ENCODE peak calls at places on chromosomes 7 and 10, in nine cellular contexts. R, L, P, I, K, A, O, E and X are unnamed samples.

GRCh38 chr7:116439856-116440549 is 59.5 kb upstream of the CAV2 start:
- DNase-seq in R (no peak), L (no peak), P (no peak), I (no peak), K (no peak), A (peak), O (no peak), E (no peak), X (no peak)

GRCh38 chr7:98913612-98914011 is 35.3 kb downstream of the TRRAP start:
- DNase-seq in R (no peak), L (no peak), P (no peak), I (no peak), K (no peak), A (no peak), O (no peak), E (no peak), X (no peak)

GRCh38 chr7:115297651-115298050 is 375.8 kb downstream of the MDFIC start:
- DNase-seq in R (no peak), L (peak), P (no peak), I (peak), K (no peak), A (peak), O (no peak), E (no peak), X (no peak)

GRCh38 chr7:128830231-128831177 is at the start of gene FLNC:
- DNase-seq in R (peak), L (peak), P (no peak), I (peak), K (peak), A (peak), O (no peak), E (peak), X (peak)

GRCh38 chr10:119355930-119356329 is 148.6 kb downstream of the GRK5 start:
- DNase-seq in R (no peak), L (no peak), P (no peak), I (no peak), K (no peak), A (no peak), O (no peak), E (no peak), X (no peak)

GRCh38 chr7:124276005-124276606 is 243.2 kb upstream of the TMEM229A start:
- DNase-seq in R (no peak), L (peak), P (peak), I (no peak), K (peak), A (peak), O (peak), E (no peak), X (no peak)

GRCh38 chr10:76127984-76128589 is 696.7 kb downstream of the LRMDA start:
- DNase-seq in R (no peak), L (no peak), P (no peak), I (no peak), K (no peak), A (peak), O (no peak), E (no peak), X (no peak)

GRCh38 chr10:131439705-131440104 is 128.2 kb upstream of the TCERG1L start:
- DNase-seq in R (no peak), L (no peak), P (no peak), I (no peak), K (no peak), A (no peak), O (no peak), E (no peak), X (no peak)

GRCh38 chr10:117053548-117053947 is 48.6 kb upstream of the SHTN1 start:
- DNase-seq in R (no peak), L (no peak), P (no peak), I (no peak), K (no peak), A (no peak), O (no peak), E (no peak), X (no peak)

GRCh38 chr7:129911790-129912189 is 41.0 kb downstream of the UBE2H start:
- DNase-seq in R (no peak), L (no peak), P (no peak), I (no peak), K (no peak), A (no peak), O (no peak), E (no peak), X (no peak)

GRCh38 chr7:2853147-2853546 is 9.0 kb upstream of the GNA12 start:
- DNase-seq in R (no peak), L (no peak), P (no peak), I (no peak), K (no peak), A (peak), O (no peak), E (no peak), X (no peak)

GRCh38 chr7:16645593-16646426 is at the start of the genes ANKMY2 and BZW2:
- DNase-seq in R (peak), L (peak), P (peak), I (peak), K (peak), A (peak), O (peak), E (peak), X (peak)
- TF ChIP-seq CTCF in R (no peak), L (no peak), P (no peak), I (no peak), K (no peak), A (no peak), O (no peak), E (no peak), X (no peak)

GRCh38 chr7:82605247-82605864 is 161.8 kb upstream of the CACNA2D1 start:
- DNase-seq in R (no peak), L (no peak), P (no peak), I (no peak), K (peak), A (peak), O (no peak), E (no peak), X (peak)

GRCh38 chr7:82598958-82599357 is 155.4 kb upstream of the CACNA2D1 start:
- DNase-seq in R (no peak), L (no peak), P (no peak), I (no peak), K (no peak), A (peak), O (no peak), E (no peak), X (no peak)

GRCh38 chr7:82599910-82600309 is 156.3 kb upstream of the CACNA2D1 start:
- DNase-seq in R (no peak), L (no peak), P (no peak), I (no peak), K (no peak), A (no peak), O (no peak), E (no peak), X (no peak)

GRCh38 chr7:82602066-82602465 is 158.5 kb upstream of the CACNA2D1 start:
- DNase-seq in R (no peak), L (no peak), P (no peak), I (no peak), K (no peak), A (no peak), O (no peak), E (no peak), X (no peak)

GRCh38 chr7:82600601-82601000 is 157.0 kb upstream of the CACNA2D1 start:
- DNase-seq in R (no peak), L (no peak), P (no peak), I (no peak), K (no peak), A (no peak), O (no peak), E (no peak), X (no peak)
- TF ChIP-seq CTCF in R (no peak), L (no peak), P (no peak), I (no peak), K (no peak), A (no peak), O (no peak), E (no peak), X (no peak)

GRCh38 chr10:125101581-125101980 is 58.8 kb downstream of the CTBP2 start:
- DNase-seq in R (no peak), L (no peak), P (no peak), I (peak), K (no peak), A (no peak), O (no peak), E (no peak), X (no peak)

GRCh38 chr10:125104559-125104958 is 55.8 kb downstream of the CTBP2 start:
- DNase-seq in R (no peak), L (no peak), P (no peak), I (no peak), K (no peak), A (no peak), O (no peak), E (no peak), X (no peak)

GRCh38 chr10:125102216-125102615 is 58.1 kb downstream of the CTBP2 start:
- DNase-seq in R (no peak), L (peak), P (no peak), I (peak), K (no peak), A (peak), O (peak), E (peak), X (no peak)

GRCh38 chr10:125103466-125104377 is 56.6 kb downstream of the CTBP2 start:
- DNase-seq in R (no peak), L (no peak), P (no peak), I (peak), K (no peak), A (no peak), O (no peak), E (no peak), X (no peak)

GRCh38 chr10:125102821-125103220 is 57.5 kb downstream of the CTBP2 start:
- DNase-seq in R (no peak), L (peak), P (no peak), I (peak), K (no peak), A (no peak), O (peak), E (no peak), X (no peak)
- TF ChIP-seq CTCF in R (no peak), L (peak), P (no peak), I (no peak), K (no peak), A (no peak), O (no peak), E (no peak), X (no peak)

GRCh38 chr7:31202801-31203200 is 137.7 kb downstream of the NEUROD6 start:
- DNase-seq in R (no peak), L (no peak), P (no peak), I (no peak), K (no peak), A (no peak), O (no peak), E (no peak), X (no peak)
- TF ChIP-seq CTCF in R (no peak), L (no peak), P (no peak), I (no peak), K (no peak), A (no peak), O (no peak), E (no peak), X (no peak)

DNA sequence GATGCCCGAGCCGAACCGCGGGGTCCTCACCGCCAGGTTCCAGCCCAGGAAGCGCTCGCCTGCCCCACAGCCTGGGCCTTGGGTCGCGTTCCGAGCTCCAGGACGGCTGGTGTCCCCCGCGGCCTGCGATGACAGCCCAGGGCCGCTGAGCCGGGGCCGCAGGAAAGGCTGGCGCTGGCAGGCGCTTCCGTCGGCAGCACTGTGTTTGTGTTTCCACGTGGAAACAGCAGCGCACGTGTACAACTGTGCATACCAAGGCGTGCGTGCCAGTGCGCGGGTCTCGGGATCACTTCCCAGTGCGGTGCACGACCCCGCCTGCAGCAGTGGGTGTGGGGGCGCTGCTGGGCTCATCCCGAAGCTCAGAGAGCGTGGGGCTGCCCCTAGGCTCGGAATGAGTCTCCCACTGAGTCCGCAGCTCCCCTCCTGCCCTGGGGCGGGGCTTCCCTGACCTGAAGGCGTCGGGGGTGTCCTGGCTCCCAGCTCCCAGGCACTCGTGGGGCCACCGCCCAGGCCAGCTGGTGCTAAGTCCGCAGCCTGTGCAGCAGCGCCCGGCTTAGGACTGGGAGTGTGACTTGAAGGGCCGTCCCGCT is 17.2 kb downstream of the AP5Z1 start:
- DNase-seq in R (no peak), L (no peak), P (no peak), I (no peak), K (peak), A (no peak), O (peak), E (no peak), X (no peak)
- TF ChIP-seq CTCF in R (no peak), L (no peak), P (no peak), I (no peak), K (no peak), A (no peak), O (no peak), E (no peak), X (no peak)

GRCh38 chr7:108136191-108136581 is 6.0 kb upstream of the LAMB4 start:
- DNase-seq in R (no peak), L (no peak), P (no peak), I (no peak), K (no peak), A (no peak), O (no peak), E (no peak), X (no peak)
- TF ChIP-seq CTCF in R (no peak), L (no peak), P (no peak), I (no peak), K (no peak), A (no peak), O (no peak), E (no peak), X (no peak)

DNA sequence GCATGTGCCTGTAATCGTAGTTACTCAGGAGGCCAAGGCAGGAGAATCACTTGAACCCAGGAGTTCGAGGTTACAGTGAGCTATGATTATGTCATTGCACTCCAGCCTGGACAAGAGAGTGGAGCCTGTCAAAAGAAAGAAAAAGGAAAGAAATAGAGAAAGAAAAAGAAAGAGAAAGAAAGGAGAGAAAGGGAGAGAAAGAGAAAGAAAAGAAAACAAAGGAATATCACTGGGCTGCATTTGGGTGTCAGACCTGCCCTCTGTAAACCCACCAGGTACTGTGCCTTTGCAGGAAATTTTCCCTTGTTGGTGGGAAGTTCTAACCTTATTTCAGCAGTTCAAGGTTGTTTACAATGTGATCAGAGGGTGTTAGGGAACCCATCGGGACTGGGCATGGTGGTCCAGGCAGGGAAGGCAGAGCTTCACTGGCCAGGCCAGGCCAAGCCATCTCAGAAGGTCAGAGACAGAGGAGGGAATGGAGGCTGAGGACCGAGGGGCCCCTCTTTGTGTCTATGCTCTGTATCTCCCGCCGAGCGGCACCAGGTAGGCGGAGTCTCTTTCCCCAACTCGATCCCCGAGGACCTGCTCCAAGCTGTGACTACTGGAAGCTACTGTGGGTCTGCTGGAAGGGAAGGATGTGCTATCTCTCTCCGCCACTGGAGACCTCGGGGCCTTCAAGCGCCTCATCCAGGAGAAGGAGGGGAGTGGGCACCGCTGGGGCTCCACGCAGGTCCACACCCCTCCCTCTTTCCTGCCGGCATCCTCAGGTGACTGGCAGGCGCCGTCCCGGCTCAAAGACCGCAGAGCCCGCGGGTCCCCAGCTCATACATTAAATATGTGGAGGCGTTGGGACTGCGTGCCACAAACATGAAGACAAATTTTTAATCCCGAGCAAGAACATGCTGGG is 15.2 kb upstream of the KAZALD1 start:
- DNase-seq in R (no peak), L (no peak), P (no peak), I (no peak), K (peak), A (no peak), O (no peak), E (no peak), X (no peak)
- TF ChIP-seq CTCF in R (no peak), L (no peak), P (no peak), I (no peak), K (no peak), A (no peak), O (no peak), E (no peak), X (no peak)

GRCh38 chr7:87220026-87220733 is 648 bp upstream of the TMEM243 start:
- DNase-seq in R (peak), L (peak), P (peak), I (peak), K (peak), A (peak), O (peak), E (peak), X (peak)

GRCh38 chr7:87220734-87221215 is 1.2 kb upstream of the TMEM243 start:
- DNase-seq in R (no peak), L (peak), P (no peak), I (peak), K (peak), A (no peak), O (peak), E (no peak), X (no peak)

GRCh38 chr7:87219545-87220025 is at the start of gene TMEM243:
- DNase-seq in R (peak), L (peak), P (peak), I (peak), K (peak), A (peak), O (peak), E (peak), X (peak)

GRCh38 chr7:87217983-87218653 is 1.4 kb downstream of the TMEM243 start:
- DNase-seq in R (no peak), L (no peak), P (no peak), I (no peak), K (no peak), A (no peak), O (no peak), E (no peak), X (no peak)

DNA sequence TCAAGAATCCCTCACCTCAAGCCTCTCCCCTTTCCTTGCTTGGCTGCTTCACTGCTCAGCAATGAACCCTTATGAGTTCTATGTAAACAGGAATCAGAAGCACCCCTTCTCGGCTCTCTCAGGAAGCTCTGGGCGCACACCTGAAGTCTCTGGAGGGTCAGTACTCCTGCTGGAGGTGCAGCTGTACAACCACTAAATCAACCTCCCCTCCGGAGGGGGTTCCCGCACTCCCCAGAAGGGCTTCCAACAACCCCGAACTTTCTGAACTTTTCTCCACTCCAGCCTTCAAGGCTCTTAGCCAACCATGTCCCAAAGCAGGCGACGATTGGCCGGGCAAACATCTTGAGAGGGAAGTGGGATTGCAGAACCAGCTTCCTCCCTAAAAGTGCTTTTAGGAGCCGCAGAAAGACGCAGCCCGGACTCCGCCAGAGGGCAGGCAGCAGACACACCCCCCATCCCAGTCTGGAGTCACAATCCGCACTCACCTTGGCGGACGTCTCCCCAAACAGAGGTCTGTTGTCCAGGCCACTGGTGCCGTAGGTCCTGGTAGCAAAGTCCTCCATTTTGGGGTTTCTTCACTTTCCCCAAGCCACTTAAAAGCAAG is 489 bp downstream of the TMEM243 start:
- DNase-seq in R (peak), L (peak), P (no peak), I (peak), K (peak), A (peak), O (peak), E (no peak), X (peak)
- TF ChIP-seq CTCF in R (no peak), L (no peak), P (peak), I (no peak), K (no peak), A (peak), O (no peak), E (peak), X (no peak)

DNA sequence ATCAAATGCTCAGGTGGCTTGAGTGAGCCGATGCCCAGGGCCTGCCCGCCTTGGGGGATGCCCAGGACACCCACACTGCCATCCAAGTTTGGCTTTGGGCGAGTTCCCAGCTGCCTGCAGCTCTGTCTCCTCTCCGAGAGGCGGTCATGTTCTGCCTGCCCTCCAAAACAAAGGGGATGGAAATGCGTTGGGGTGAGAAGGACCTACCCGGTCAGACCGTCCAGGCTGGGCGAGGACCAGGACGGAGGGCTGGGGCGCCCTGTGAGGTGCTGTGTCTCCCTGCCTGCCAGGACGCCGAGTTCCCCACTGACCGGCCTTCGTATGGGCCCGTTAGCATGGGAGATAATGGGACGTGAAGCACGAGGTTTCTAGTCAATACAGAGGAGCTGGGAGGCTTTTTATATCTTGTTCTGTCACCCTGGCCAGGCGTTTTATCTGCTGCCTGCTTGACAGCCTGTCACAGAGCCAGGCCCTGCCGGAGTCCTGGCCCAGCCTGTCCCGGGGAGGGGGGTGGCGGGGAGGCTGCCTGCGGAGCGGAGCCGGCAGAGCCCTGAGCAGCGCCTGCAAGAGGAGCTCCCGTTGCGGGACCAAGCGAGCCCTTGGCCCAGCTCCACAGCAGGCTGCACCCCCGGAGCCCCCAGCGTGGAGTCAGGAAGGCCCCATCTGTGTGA is 22.0 kb upstream of the ELFN1 start:
- DNase-seq in R (no peak), L (no peak), P (no peak), I (peak), K (no peak), A (no peak), O (no peak), E (no peak), X (no peak)
- TF ChIP-seq CTCF in R (no peak), L (no peak), P (no peak), I (no peak), K (no peak), A (no peak), O (no peak), E (no peak), X (no peak)

GRCh38 chr10:86400705-86401587 is 34.4 kb upstream of the GRID1 start:
- DNase-seq in R (peak), L (peak), P (peak), I (peak), K (peak), A (peak), O (peak), E (no peak), X (peak)
- TF ChIP-seq CTCF in R (no peak), L (no peak), P (peak), I (no peak), K (peak), A (peak), O (no peak), E (peak), X (no peak)